ENCODE peak calls at places on chromosome 2, in seven cellular contexts. T, R, P, N, Y, S and U are unnamed samples.

GRCh38 chr2:21095714-21096113 is 28.1 kb upstream of the TDRD15 start:
- DNase-seq in T (no peak), R (no peak), P (no peak), N (no peak), Y (no peak), S (no peak), U (no peak)

GRCh38 chr2:123419976-123420375 is 605.1 kb upstream of the CNTNAP5 start:
- DNase-seq in T (no peak), R (no peak), P (no peak), N (no peak), Y (no peak), S (no peak), U (no peak)

GRCh38 chr2:64905338-64906024 is 83.7 kb upstream of the SLC1A4 start:
- DNase-seq in T (no peak), R (no peak), P (peak; percentile 49), N (no peak), Y (no peak), S (peak; percentile 46), U (no peak)

GRCh38 chr2:133521146-133521745 is 47.0 kb downstream of the NCKAP5 start:
- DNase-seq in T (no peak), R (no peak), P (no peak), N (no peak), Y (no peak), S (no peak), U (no peak)

GRCh38 chr2:37569986-37570688 is 101.3 kb downstream of the CDC42EP3 start:
- DNase-seq in T (no peak), R (no peak), P (no peak), N (no peak), Y (no peak), S (no peak), U (no peak)

GRCh38 chr2:233692648-233693047 is at the start of gene UGT1A6:
- DNase-seq in T (no peak), R (no peak), P (no peak), N (no peak), Y (no peak), S (no peak), U (no peak)

GRCh38 chr2:114442545-114442944 is at the start of gene DPP10:
- DNase-seq in T (peak; percentile 1), R (no peak), P (peak; percentile 34), N (peak; percentile 10), Y (no peak), S (peak; percentile 19), U (no peak)

GRCh38 chr2:54336136-54336976 is 80.3 kb upstream of the TSPYL6 start:
- DNase-seq in T (no peak), R (no peak), P (no peak), N (no peak), Y (no peak), S (no peak), U (no peak)

GRCh38 chr2:121633463-121633862 is 15.8 kb downstream of the CLASP1 start:
- DNase-seq in T (no peak), R (no peak), P (no peak), N (no peak), Y (no peak), S (no peak), U (no peak)

GRCh38 chr2:226984461-226985226 is 148.8 kb downstream of the RHBDD1 start:
- DNase-seq in T (peak; percentile 52), R (no peak), P (no peak), N (no peak), Y (peak; percentile 27), S (no peak), U (no peak)

GRCh38 chr2:241933175-241933911 is 63.8 kb downstream of the RTP5 start:
- DNase-seq in T (no peak), R (peak; percentile 48), P (no peak), N (no peak), Y (no peak), S (peak; percentile 42), U (no peak)

GRCh38 chr2:174344716-174345472 is 10.1 kb downstream of the SP9 start:
- DNase-seq in T (peak; percentile 47), R (no peak), P (peak; percentile 69), N (peak; percentile 55), Y (no peak), S (no peak), U (no peak)

GRCh38 chr2:218319813-218320360 is 27.6 kb upstream of the TMBIM1 start:
- DNase-seq in T (no peak), R (no peak), P (peak; percentile 37), N (no peak), Y (no peak), S (no peak), U (no peak)

GRCh38 chr2:5915926-5916325 is 223.7 kb downstream of the SOX11 start:
- DNase-seq in T (no peak), R (no peak), P (peak; percentile 48), N (peak; percentile 10), Y (no peak), S (no peak), U (no peak)

GRCh38 chr2:186426153-186427016 is 59.7 kb upstream of the ZC3H15 start:
- DNase-seq in T (no peak), R (no peak), P (no peak), N (no peak), Y (peak; percentile 8), S (no peak), U (no peak)

GRCh38 chr2:231662028-231662810 is 46.1 kb upstream of the PTMA start:
- DNase-seq in T (peak; percentile 99), R (peak; percentile 94), P (peak; percentile 100), N (peak; percentile 99), Y (peak; percentile 89), S (peak; percentile 98), U (no peak)
- TF ChIP-seq POLR2A in T (peak; percentile 82), R (peak; percentile 75), P (no peak), N (peak; percentile 51), Y (peak; percentile 83), S (peak; percentile 72), U (no peak)

DNA sequence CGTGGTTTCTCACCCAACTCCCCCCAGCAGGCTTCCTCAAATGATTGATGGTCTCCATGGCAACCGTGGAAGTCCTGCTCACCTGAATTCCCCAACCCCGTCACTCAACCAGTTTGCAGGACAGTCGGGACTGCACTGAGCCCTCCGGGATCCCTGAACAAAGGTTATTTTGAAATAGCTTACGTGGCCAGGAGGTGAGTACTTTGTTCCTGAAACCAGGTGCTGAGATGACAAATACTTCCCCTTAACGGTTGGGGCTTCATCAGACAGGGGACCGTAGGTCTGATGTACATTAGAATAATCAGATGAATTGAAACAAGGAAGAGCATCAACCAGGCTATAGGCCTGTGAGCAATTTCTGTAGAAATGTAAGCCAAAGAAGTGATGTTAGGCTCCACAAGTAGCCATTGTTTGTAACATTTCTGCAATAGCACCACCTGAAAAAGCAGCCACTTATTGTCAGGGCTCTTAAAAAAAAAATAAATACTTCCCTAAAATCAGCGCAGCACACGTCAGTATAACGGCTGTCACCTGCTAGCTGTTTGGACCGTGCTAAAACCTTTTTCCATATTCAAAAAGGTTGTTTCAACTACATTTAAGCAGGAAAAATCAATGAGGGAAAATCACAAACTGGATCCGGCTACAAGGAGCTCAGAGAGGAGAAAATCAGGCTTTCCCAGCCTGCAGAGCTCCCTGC is 206.4 kb upstream of the ID2 start:
- DNase-seq in T (no peak), R (no peak), P (peak; percentile 20), N (no peak), Y (no peak), S (no peak), U (no peak)
- TF ChIP-seq POLR2A in T (no peak), R (no peak), P (no peak), N (no peak), Y (no peak), S (no peak), U (no peak)

GRCh38 chr2:60806988-60807681 is 51.1 kb downstream of the PAPOLG start:
- DNase-seq in T (peak; percentile 35), R (no peak), P (peak; percentile 94), N (no peak), Y (peak; percentile 40), S (no peak), U (peak; percentile 35)
- TF ChIP-seq POLR2A in T (no peak), R (no peak), P (peak; percentile 25), N (no peak), Y (no peak), S (no peak), U (no peak)

DNA sequence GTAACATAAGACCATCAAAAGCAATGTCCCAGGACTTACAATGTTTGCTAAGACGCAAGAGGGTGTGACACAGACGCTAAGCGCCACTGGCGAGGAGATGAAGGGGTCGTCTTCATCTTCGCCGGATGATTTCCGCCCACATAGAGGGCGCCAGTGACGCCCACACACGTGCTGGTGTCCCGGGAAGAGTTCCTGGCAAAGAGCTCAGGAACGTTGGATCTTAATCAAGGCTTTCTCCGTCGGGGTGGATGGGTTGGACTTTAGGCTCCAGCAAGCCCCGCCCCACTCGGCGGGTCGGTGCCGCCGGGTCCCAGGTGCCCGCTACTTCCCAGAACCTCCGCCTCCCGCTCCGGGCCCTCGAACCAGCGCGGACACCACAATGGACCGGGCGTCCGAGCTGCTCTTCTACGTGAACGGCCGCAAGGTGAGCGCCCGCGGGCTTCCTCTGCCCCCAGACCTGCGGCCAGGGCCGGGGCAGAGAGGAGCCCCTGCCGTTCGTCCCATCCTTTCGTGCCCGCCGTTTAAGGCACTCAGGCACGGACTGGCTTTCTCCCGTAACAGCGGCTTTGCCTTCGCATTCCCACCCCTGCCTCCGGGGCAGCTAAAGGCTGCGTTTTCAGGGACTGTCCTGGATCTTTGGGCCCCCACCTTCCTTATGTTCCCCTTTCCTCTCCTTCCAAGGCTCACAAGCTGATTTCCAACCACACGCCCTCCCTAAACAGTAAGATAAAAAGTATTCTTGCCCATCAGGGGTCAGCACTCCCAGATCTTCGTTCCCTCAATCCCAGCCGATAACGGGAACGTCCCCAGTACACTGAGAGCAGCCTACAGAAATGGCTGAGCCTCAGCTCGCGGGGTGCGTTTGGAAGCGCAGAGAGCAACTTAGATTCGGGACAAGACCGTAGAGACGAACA is at the start of gene AOX1:
- DNase-seq in T (peak; percentile 43), R (peak; percentile 78), P (no peak), N (no peak), Y (peak; percentile 22), S (peak; percentile 47), U (no peak)
- TF ChIP-seq POLR2A in T (no peak), R (peak; percentile 60), P (no peak), N (no peak), Y (no peak), S (no peak), U (no peak)